ENCODE peak calls at places on chromosomes 12 and 14, in six cellular contexts. H is stimulated activated CD4-positive, alpha-beta T cell treated with anti-CD3 and anti-CD28 coated beads, Interleukin-1b, Interleukin-23, amount 100 ng/mL, for 48 hours; J is pancreas; S is IMR-90; D is foreskin fibroblast; N is mesendoderm. Q is an unnamed sample.

GRCh38 chr12:89856431-89856830 is 147.8 kb upstream of the ATP2B1 start:
- DNase-seq in H (no peak), J (no peak), S (peak; percentile 72), D (peak; percentile 72), N (no peak), Q (no peak)

GRCh38 chr14:32012062-32012461 is 65.0 kb upstream of the ARHGAP5 start:
- DNase-seq in H (no peak), J (no peak), S (no peak), D (no peak), N (no peak), Q (no peak)

GRCh38 chr12:49219417-49220026 is 30.6 kb upstream of the TUBA1A start:
- DNase-seq in H (no peak), J (no peak), S (no peak), D (no peak), N (no peak), Q (no peak)

GRCh38 chr12:38890102-38890501 is 15.3 kb downstream of the CPNE8 start:
- DNase-seq in H (no peak), J (no peak), S (no peak), D (no peak), N (no peak), Q (no peak)

GRCh38 chr12:81245458-81245857 is 167.6 kb downstream of the ACSS3 start:
- DNase-seq in H (no peak), J (no peak), S (no peak), D (no peak), N (no peak), Q (no peak)

GRCh38 chr12:118377891-118378470 is 1.6 kb downstream of the SUDS3 start:
- DNase-seq in H (peak; percentile 64), J (no peak), S (peak; percentile 44), D (no peak), N (peak; percentile 55), Q (peak; percentile 62)

GRCh38 chr14:99148861-99149610 is 123.0 kb downstream of the BCL11B start:
- DNase-seq in H (no peak), J (no peak), S (no peak), D (no peak), N (no peak), Q (no peak)

GRCh38 chr14:72291908-72292688 is 359.9 kb downstream of the RGS6 start:
- DNase-seq in H (no peak), J (no peak), S (peak; percentile 58), D (peak; percentile 25), N (peak; percentile 61), Q (no peak)

GRCh38 chr12:33678221-33678964 is 238.8 kb upstream of the SYT10 start:
- DNase-seq in H (no peak), J (no peak), S (no peak), D (no peak), N (no peak), Q (no peak)

GRCh38 chr14:20686386-20687143 is 2.0 kb upstream of the ANG start:
- DNase-seq in H (no peak), J (no peak), S (no peak), D (no peak), N (no peak), Q (peak; percentile 81)

GRCh38 chr12:5524116-5524768 is 92.3 kb downstream of the NTF3 start:
- DNase-seq in H (no peak), J (no peak), S (no peak), D (no peak), N (no peak), Q (no peak)

GRCh38 chr14:105979446-105979845 is 453.1 kb downstream of the TMEM121 start:
- DNase-seq in H (no peak), J (no peak), S (no peak), D (no peak), N (no peak), Q (no peak)

GRCh38 chr14:52922059-52922458 is 28.8 kb downstream of the FERMT2 start:
- DNase-seq in H (no peak), J (peak; percentile 8), S (no peak), D (no peak), N (peak; percentile 65), Q (no peak)

GRCh38 chr14:52012635-52013034 is 23.3 kb downstream of the RTRAF start:
- DNase-seq in H (no peak), J (no peak), S (no peak), D (peak; percentile 69), N (no peak), Q (no peak)

GRCh38 chr12:78271546-78271945 is 440.9 kb downstream of the NAV3 start:
- DNase-seq in H (no peak), J (no peak), S (peak; percentile 10), D (no peak), N (no peak), Q (no peak)

GRCh38 chr12:28232212-28232928 is 42.1 kb downstream of the CCDC91 start:
- DNase-seq in H (no peak), J (no peak), S (no peak), D (no peak), N (no peak), Q (no peak)

GRCh38 chr12:109741970-109742372 is 28.3 kb downstream of the FAM222A start:
- DNase-seq in H (no peak), J (peak; percentile 42), S (no peak), D (no peak), N (no peak), Q (peak; percentile 50)

GRCh38 chr14:64826845-64827244 is 52.9 kb downstream of the SPTB start:
- DNase-seq in H (no peak), J (no peak), S (no peak), D (no peak), N (no peak), Q (no peak)

GRCh38 chr12:73935817-73936216 is 601.8 kb upstream of the ATXN7L3B start:
- DNase-seq in H (no peak), J (no peak), S (no peak), D (no peak), N (peak; percentile 33), Q (no peak)

GRCh38 chr12:93011100-93011499 is 82.0 kb upstream of the EEA1 start:
- DNase-seq in H (no peak), J (no peak), S (no peak), D (no peak), N (peak; percentile 45), Q (no peak)

GRCh38 chr14:105883066-105884005 is 357.0 kb downstream of the TMEM121 start:
- DNase-seq in H (no peak), J (no peak), S (no peak), D (no peak), N (no peak), Q (peak; percentile 37)

GRCh38 chr12:106248177-106248848 is 493 bp upstream of the CKAP4 start:
- DNase-seq in H (peak; percentile 24), J (peak; percentile 75), S (peak; percentile 81), D (peak; percentile 51), N (peak; percentile 64), Q (peak; percentile 81)

GRCh38 chr12:42482820-42483533 is 106.6 kb downstream of the PRICKLE1 start:
- DNase-seq in H (peak; percentile 37), J (peak; percentile 84), S (peak; percentile 65), D (peak; percentile 56), N (peak; percentile 82), Q (peak; percentile 66)